ENCODE peak calls at places on chromosome 6, in nine cellular contexts. One of them, this sample, is unnamed. For H3K4me1, the result is how much of the 10 kb centered on the place peaks cover.

GRCh38 chr6:85360794-85361642 is 88.9 kb upstream of the NT5E start:
- DNase-seq in PC-9: peak
- DNase-seq in heart right ventricle: no peak
- DNase-seq in pancreas: no peak
- DNase-seq in CD8-positive, alpha-beta T cell: no peak
- DNase-seq in CD4-positive, alpha-beta memory T cell: no peak
- DNase-seq in tibial nerve: peak
- DNase-seq in stomach: no peak
- DNase-seq in adrenal gland: peak
- DNase-seq in this sample: no peak

GRCh38 chr6:34207695-34208443 is 28.8 kb upstream of the HMGA1 start:
- DNase-seq in stomach: no peak
- DNase-seq in CD4-positive, alpha-beta memory T cell: no peak
- DNase-seq in PC-9: no peak
- DNase-seq in tibial nerve: no peak
- DNase-seq in heart right ventricle: no peak
- DNase-seq in pancreas: no peak
- DNase-seq in CD8-positive, alpha-beta T cell: no peak
- DNase-seq in adrenal gland: no peak
- DNase-seq in this sample: no peak

GRCh38 chr6:62904687-62905086 is 306.6 kb upstream of the FKBP1C start:
- DNase-seq in CD4-positive, alpha-beta memory T cell: no peak
- DNase-seq in CD8-positive, alpha-beta T cell: no peak
- DNase-seq in adrenal gland: no peak
- DNase-seq in PC-9: no peak
- DNase-seq in heart right ventricle: no peak
- DNase-seq in stomach: no peak
- DNase-seq in pancreas: no peak
- DNase-seq in tibial nerve: no peak
- DNase-seq in this sample: no peak

GRCh38 chr6:150006961-150007464 is 18.3 kb downstream of the RAET1L start:
- DNase-seq in heart right ventricle: no peak
- DNase-seq in adrenal gland: no peak
- DNase-seq in stomach: no peak
- DNase-seq in CD4-positive, alpha-beta memory T cell: peak
- DNase-seq in PC-9: no peak
- DNase-seq in tibial nerve: no peak
- DNase-seq in CD8-positive, alpha-beta T cell: peak
- DNase-seq in pancreas: no peak
- DNase-seq in this sample: no peak

GRCh38 chr6:149942461-149942829 is 631 bp downstream of the ULBP2 start:
- DNase-seq in CD4-positive, alpha-beta memory T cell: no peak
- DNase-seq in stomach: no peak
- DNase-seq in PC-9: no peak
- DNase-seq in CD8-positive, alpha-beta T cell: no peak
- DNase-seq in pancreas: no peak
- DNase-seq in tibial nerve: no peak
- DNase-seq in heart right ventricle: no peak
- DNase-seq in adrenal gland: no peak
- DNase-seq in this sample: no peak

GRCh38 chr6:79671605-79672266 is 40.6 kb downstream of the SH3BGRL2 start:
- DNase-seq in heart right ventricle: peak
- DNase-seq in pancreas: peak
- DNase-seq in PC-9: peak
- DNase-seq in stomach: peak
- DNase-seq in adrenal gland: peak
- DNase-seq in CD8-positive, alpha-beta T cell: peak
- DNase-seq in tibial nerve: no peak
- DNase-seq in CD4-positive, alpha-beta memory T cell: peak
- DNase-seq in this sample: peak

GRCh38 chr6:107185570-107185969 is 70.3 kb upstream of the BEND3 start:
- DNase-seq in tibial nerve: no peak
- DNase-seq in stomach: no peak
- DNase-seq in CD8-positive, alpha-beta T cell: no peak
- DNase-seq in PC-9: peak
- DNase-seq in heart right ventricle: no peak
- DNase-seq in pancreas: no peak
- DNase-seq in CD4-positive, alpha-beta memory T cell: no peak
- DNase-seq in adrenal gland: peak
- DNase-seq in this sample: no peak

GRCh38 chr6:81818778-81819491 is 66.5 kb upstream of the TENT5A start:
- DNase-seq in tibial nerve: no peak
- DNase-seq in adrenal gland: no peak
- DNase-seq in CD8-positive, alpha-beta T cell: no peak
- DNase-seq in pancreas: no peak
- DNase-seq in heart right ventricle: no peak
- DNase-seq in PC-9: no peak
- DNase-seq in CD4-positive, alpha-beta memory T cell: no peak
- DNase-seq in stomach: no peak
- DNase-seq in this sample: no peak

DNA sequence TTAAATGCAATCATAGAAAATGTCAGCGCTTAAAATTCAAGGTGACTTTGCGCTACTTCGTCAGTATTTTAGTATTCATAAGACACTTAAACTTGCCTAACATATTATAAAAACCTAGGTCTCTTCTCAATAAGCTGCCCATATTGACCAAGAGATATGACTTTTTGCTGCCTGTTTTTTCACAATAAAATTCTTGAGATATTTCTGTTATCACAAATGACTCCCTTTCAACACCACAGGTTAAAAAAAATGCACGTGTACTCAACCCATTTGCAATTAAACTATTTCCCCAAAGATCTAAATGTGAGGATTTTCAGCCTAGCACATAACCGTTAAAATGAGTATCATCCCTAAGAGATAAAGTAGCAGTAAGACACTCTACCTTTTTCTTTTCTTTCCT is 10.7 kb downstream of the ATXN1 start:
- DNase-seq in adrenal gland: no peak
- DNase-seq in CD8-positive, alpha-beta T cell: no peak
- DNase-seq in CD4-positive, alpha-beta memory T cell: no peak
- DNase-seq in heart right ventricle: no peak
- DNase-seq in tibial nerve: no peak
- DNase-seq in stomach: no peak
- DNase-seq in pancreas: no peak
- DNase-seq in PC-9: no peak
- DNase-seq in this sample: no peak
- H3K4me1 ChIP-seq in adrenal gland: under half
- H3K4me1 ChIP-seq in CD8-positive, alpha-beta T cell: under half
- H3K4me1 ChIP-seq in CD4-positive, alpha-beta memory T cell: half or more
- H3K4me1 ChIP-seq in heart right ventricle: under half
- H3K4me1 ChIP-seq in tibial nerve: under half
- H3K4me1 ChIP-seq in stomach: half or more
- H3K4me1 ChIP-seq in pancreas: under half
- H3K4me1 ChIP-seq in PC-9: under half
- H3K4me1 ChIP-seq in this sample: half or more

DNA sequence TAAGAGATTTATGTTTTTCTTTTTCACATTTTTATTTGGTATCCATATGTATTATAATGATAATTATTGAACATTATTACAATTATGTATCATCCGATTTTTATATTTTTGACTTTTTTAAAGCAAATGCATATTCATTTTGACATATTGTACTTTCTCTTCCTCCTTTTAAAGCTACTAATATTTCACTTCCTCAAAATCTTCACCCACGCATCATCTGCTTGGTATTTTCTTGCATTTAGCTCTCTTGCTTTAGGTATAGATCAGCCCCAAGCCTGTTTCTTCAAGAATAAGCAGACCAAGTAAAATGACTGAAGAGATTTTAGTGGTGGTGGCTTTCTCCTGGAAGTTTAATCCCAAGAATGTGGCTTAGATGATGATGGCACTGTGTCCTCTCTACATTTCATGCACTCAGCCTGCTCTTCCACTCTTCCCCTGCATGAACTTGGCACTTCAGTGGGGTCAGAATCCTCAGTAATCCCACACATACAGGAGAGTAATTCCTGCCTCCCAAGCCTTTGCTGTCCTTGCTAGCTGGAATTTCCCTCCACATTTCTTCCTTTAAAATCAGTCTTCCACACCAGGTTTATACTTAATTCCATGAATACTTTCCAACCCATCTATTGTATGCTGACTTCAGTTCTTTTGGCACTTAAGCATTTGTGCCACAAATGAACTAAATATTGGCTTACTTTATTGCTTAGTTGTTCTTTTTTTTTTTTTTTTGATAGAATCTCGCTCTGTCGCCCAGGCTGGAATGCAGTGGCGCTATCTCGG is 8.2 kb downstream of the NCOA7 start:
- DNase-seq in CD8-positive, alpha-beta T cell: no peak
- DNase-seq in stomach: no peak
- DNase-seq in adrenal gland: no peak
- DNase-seq in pancreas: no peak
- DNase-seq in CD4-positive, alpha-beta memory T cell: no peak
- DNase-seq in tibial nerve: no peak
- DNase-seq in PC-9: peak
- DNase-seq in heart right ventricle: no peak
- DNase-seq in this sample: no peak
- H3K4me1 ChIP-seq in CD8-positive, alpha-beta T cell: under half
- H3K4me1 ChIP-seq in stomach: under half
- H3K4me1 ChIP-seq in adrenal gland: half or more
- H3K4me1 ChIP-seq in pancreas: under half
- H3K4me1 ChIP-seq in CD4-positive, alpha-beta memory T cell: under half
- H3K4me1 ChIP-seq in tibial nerve: under half
- H3K4me1 ChIP-seq in PC-9: under half
- H3K4me1 ChIP-seq in heart right ventricle: under half
- H3K4me1 ChIP-seq in this sample: under half

GRCh38 chr6:135939216-135939610 is 87.7 kb downstream of the PDE7B start:
- DNase-seq in pancreas: no peak
- DNase-seq in tibial nerve: no peak
- DNase-seq in CD8-positive, alpha-beta T cell: no peak
- DNase-seq in CD4-positive, alpha-beta memory T cell: no peak
- DNase-seq in heart right ventricle: no peak
- DNase-seq in PC-9: no peak
- DNase-seq in adrenal gland: no peak
- DNase-seq in stomach: no peak
- DNase-seq in this sample: no peak
- H3K4me1 ChIP-seq in pancreas: under half
- H3K4me1 ChIP-seq in tibial nerve: under half
- H3K4me1 ChIP-seq in CD8-positive, alpha-beta T cell: under half
- H3K4me1 ChIP-seq in CD4-positive, alpha-beta memory T cell: under half
- H3K4me1 ChIP-seq in heart right ventricle: under half
- H3K4me1 ChIP-seq in PC-9: under half
- H3K4me1 ChIP-seq in adrenal gland: under half
- H3K4me1 ChIP-seq in stomach: under half
- H3K4me1 ChIP-seq in this sample: under half

DNA sequence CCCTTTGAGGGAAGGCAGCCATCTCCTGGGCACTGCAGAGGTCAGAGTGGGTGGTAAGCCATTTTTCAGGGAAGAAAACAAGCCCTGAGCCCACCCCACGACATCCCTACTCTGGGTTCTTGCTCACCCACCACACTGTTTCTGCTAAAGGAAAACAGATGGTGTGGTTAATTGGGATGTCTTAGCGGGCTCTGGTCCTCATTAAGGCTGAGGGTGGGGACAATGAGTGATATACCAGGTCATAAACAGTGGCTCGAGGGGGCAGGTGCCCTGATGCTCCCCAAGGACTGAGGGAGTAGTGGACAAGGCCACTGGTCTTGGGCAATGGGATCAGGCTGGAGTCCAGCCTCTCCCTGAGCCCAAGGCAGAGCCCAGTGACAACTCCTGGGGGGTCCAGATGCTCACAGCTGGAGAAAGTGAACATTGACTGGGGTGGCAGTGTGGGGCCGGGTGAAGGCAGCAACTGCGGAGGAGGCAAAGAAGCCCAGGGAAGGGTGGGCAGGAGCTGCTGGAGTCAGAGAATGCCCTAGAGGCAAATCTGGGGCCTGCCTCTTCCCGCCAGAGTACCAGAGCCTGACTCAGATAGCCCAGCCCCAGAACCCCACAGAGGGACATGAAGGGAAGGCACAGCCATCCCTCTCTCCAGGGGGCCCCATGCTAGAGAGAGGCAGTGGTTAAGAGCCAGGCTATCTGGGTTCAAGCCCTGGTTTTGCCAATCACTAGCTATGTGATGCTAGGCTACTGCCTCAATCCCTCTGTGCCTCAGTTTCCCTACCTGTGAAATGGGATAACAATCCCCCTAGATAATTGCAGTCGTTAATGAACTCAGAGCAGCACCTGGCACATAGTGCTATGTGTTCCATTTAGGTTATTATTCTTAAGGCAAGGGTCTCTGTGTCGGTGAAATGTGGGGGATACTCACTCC is 72.4 kb downstream of the MRPL14 start:
- DNase-seq in adrenal gland: no peak
- DNase-seq in pancreas: no peak
- DNase-seq in heart right ventricle: no peak
- DNase-seq in tibial nerve: no peak
- DNase-seq in CD8-positive, alpha-beta T cell: no peak
- DNase-seq in stomach: no peak
- DNase-seq in CD4-positive, alpha-beta memory T cell: no peak
- DNase-seq in PC-9: no peak
- DNase-seq in this sample: no peak
- H3K4me1 ChIP-seq in adrenal gland: under half
- H3K4me1 ChIP-seq in pancreas: under half
- H3K4me1 ChIP-seq in heart right ventricle: half or more
- H3K4me1 ChIP-seq in tibial nerve: under half
- H3K4me1 ChIP-seq in CD8-positive, alpha-beta T cell: under half
- H3K4me1 ChIP-seq in stomach: half or more
- H3K4me1 ChIP-seq in CD4-positive, alpha-beta memory T cell: under half
- H3K4me1 ChIP-seq in PC-9: half or more
- H3K4me1 ChIP-seq in this sample: under half

DNA sequence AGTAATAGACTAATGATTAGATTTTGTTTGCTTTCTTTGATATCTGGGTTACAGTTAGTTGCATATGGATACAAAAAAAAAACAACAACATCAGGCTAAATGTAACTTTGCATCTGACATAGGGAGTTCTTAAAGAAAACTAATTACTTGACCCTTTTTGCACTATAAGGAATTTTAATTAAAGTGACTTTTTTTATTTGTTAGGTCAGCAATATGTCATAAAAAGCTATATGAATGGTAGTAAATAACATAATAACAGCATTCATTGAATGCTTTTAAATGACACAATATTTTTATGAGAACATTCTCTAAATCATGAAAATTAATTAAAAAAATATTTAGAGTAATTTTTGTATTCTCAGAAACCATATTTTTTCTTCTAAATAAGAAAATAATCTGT is 183.6 kb downstream of the GRIK2 start:
- DNase-seq in adrenal gland: no peak
- DNase-seq in CD4-positive, alpha-beta memory T cell: no peak
- DNase-seq in heart right ventricle: no peak
- DNase-seq in PC-9: no peak
- DNase-seq in pancreas: no peak
- DNase-seq in CD8-positive, alpha-beta T cell: no peak
- DNase-seq in tibial nerve: no peak
- DNase-seq in stomach: no peak
- DNase-seq in this sample: no peak
- H3K4me1 ChIP-seq in adrenal gland: under half
- H3K4me1 ChIP-seq in CD4-positive, alpha-beta memory T cell: under half
- H3K4me1 ChIP-seq in heart right ventricle: under half
- H3K4me1 ChIP-seq in PC-9: under half
- H3K4me1 ChIP-seq in pancreas: under half
- H3K4me1 ChIP-seq in CD8-positive, alpha-beta T cell: under half
- H3K4me1 ChIP-seq in tibial nerve: under half
- H3K4me1 ChIP-seq in stomach: under half
- H3K4me1 ChIP-seq in this sample: under half

This sample was measured in upper lobe of right lung.